ENCODE peak calls at places on chromosomes 5 and 9, in eight cellular contexts. O, T, H, B, L, A, X and N are unnamed samples.

GRCh38 chr5:59123595-59124561 is 541.0 kb downstream of the RAB3C start:
- DNase-seq in O (no peak), T (no peak), H (peak; percentile 41), B (no peak), L (no peak), A (no peak), X (no peak), N (no peak)

GRCh38 chr5:29016067-29016466 is 1977.7 kb upstream of the CDH9 start:
- DNase-seq in O (no peak), T (peak; percentile 32), H (no peak), B (no peak), L (no peak), A (no peak), X (no peak), N (no peak)

GRCh38 chr9:136374183-136374575 is 710 bp upstream of the CARD9 start:
- DNase-seq in O (no peak), T (no peak), H (no peak), B (no peak), L (no peak), A (no peak), X (no peak), N (no peak)

GRCh38 chr9:18361621-18362020 is 112.3 kb upstream of the ADAMTSL1 start:
- DNase-seq in O (no peak), T (no peak), H (no peak), B (no peak), L (no peak), A (no peak), X (no peak), N (no peak)

GRCh38 chr9:70093944-70094343 is 50.3 kb downstream of the MAMDC2 start:
- DNase-seq in O (no peak), T (peak; percentile 91), H (no peak), B (peak; percentile 39), L (no peak), A (no peak), X (no peak), N (no peak)

GRCh38 chr5:153753645-153754432 is 263.4 kb downstream of the GRIA1 start:
- DNase-seq in O (peak; percentile 48), T (no peak), H (no peak), B (no peak), L (no peak), A (no peak), X (no peak), N (no peak)

GRCh38 chr9:7216004-7216821 is 458.4 kb downstream of the KDM4C start:
- DNase-seq in O (peak; percentile 22), T (peak; percentile 49), H (peak; percentile 7), B (peak; percentile 27), L (no peak), A (no peak), X (peak; percentile 13), N (no peak)

GRCh38 chr9:98798254-98798653 is 1.9 kb upstream of the ANKS6 start:
- DNase-seq in O (no peak), T (no peak), H (no peak), B (no peak), L (no peak), A (no peak), X (no peak), N (no peak)

GRCh38 chr5:72511371-72512178 is 4.4 kb upstream of the ZNF366 start:
- DNase-seq in O (peak; percentile 90), T (no peak), H (peak; percentile 59), B (peak; percentile 60), L (peak; percentile 67), A (no peak), X (no peak), N (no peak)

GRCh38 chr5:110323832-110324231 is 402.6 kb downstream of the TMEM232 start:
- DNase-seq in O (no peak), T (no peak), H (no peak), B (no peak), L (no peak), A (no peak), X (no peak), N (no peak)
- H3K4me3 ChIP-seq in O (no peak overlapping the region), T (no peak overlapping the region), H (no peak overlapping the region), B (no peak overlapping the region), L (no peak overlapping the region), A (no peak overlapping the region), X (no peak overlapping the region), N (no peak overlapping the region)

DNA sequence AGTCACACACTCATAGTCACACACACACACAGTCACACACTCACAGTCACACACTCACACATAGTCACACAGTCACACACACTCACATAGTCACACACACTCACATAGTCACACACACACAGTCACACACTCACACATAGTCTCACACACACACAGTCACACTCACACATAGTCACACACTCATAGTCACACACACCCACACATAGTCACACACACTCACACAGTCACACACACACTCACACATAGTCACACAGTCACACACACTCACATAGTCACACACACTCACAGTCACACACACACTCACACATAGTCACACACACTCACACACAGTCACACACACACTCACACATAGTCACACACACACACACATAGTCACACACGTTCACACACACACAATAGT is 4.1 kb downstream of the OLFM1 start:
- DNase-seq in O (no peak), T (no peak), H (no peak), B (no peak), L (no peak), A (no peak), X (no peak), N (no peak)
- TF ChIP-seq CTCF in O (no peak), T (no peak), H (no peak), B (no peak), L (no peak), A (no peak), X (no peak), N (no peak)

GRCh38 chr5:61328791-61329617 is 3.1 kb upstream of the ZSWIM6 start:
- DNase-seq in O (no peak), T (no peak), H (no peak), B (no peak), L (peak; percentile 25), A (no peak), X (no peak), N (no peak)
- H3K4me3 ChIP-seq in O (no peak overlapping the region), T (peak overlapping the region; percentile 97), H (peak overlapping the region; percentile 20), B (no peak overlapping the region), L (no peak overlapping the region), A (no peak overlapping the region), X (no peak overlapping the region), N (no peak overlapping the region)

GRCh38 chr9:13596383-13596970 is 317.0 kb upstream of the MPDZ start:
- DNase-seq in O (no peak), T (no peak), H (no peak), B (no peak), L (no peak), A (no peak), X (no peak), N (no peak)
- TF ChIP-seq CTCF in O (no peak), T (no peak), H (no peak), B (no peak), L (no peak), A (no peak), X (no peak), N (no peak)

GRCh38 chr5:78604693-78605092 is 43.9 kb downstream of the LHFPL2 start:
- DNase-seq in O (no peak), T (no peak), H (no peak), B (no peak), L (no peak), A (no peak), X (peak; percentile 76), N (no peak)
- H3K4me3 ChIP-seq in O (no peak overlapping the region), T (no peak overlapping the region), H (no peak overlapping the region), B (no peak overlapping the region), L (no peak overlapping the region), A (no peak overlapping the region), X (no peak overlapping the region), N (no peak overlapping the region)

GRCh38 chr5:39580702-39581498 is 156.1 kb upstream of the DAB2 start:
- DNase-seq in O (peak; percentile 45), T (no peak), H (peak; percentile 37), B (peak; percentile 52), L (peak; percentile 28), A (no peak), X (no peak), N (no peak)

GRCh38 chr5:39584921-39585320 is 160.1 kb upstream of the DAB2 start:
- DNase-seq in O (peak; percentile 77), T (no peak), H (peak; percentile 21), B (peak; percentile 23), L (peak; percentile 6), A (no peak), X (no peak), N (no peak)

GRCh38 chr5:39579750-39580149 is 155.0 kb upstream of the DAB2 start:
- DNase-seq in O (no peak), T (no peak), H (no peak), B (no peak), L (no peak), A (no peak), X (no peak), N (no peak)

DNA sequence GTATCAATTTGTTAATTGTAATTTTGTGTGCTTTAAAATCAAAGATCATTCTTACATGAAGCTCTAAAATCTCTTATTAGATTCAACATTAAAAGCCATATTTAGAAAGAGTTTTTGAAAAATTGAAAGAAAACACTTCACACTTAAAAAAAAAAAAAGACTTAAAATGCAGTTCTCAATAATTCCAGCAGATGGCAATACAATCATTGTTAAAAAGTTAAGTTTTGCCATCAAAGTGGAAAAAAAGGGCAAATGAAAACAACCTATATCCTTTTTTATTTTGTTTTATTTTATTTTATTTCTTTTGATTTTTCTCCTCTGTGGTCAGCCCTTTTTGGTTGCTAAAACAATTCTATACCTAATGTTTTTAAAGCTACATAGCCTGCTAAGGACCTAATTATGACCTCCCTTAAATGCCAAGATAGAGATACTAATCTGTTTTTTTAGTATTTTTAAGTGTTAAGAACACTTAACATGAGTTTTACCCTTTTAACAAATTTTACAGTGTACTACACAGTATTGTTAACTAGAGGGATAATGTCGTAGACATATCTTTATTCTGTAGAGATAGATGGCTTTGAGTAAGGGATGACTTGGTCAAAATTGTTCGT is 154.2 kb upstream of the DAB2 start:
- DNase-seq in O (peak; percentile 17), T (no peak), H (peak; percentile 49), B (peak; percentile 55), L (peak; percentile 38), A (peak; percentile 18), X (no peak), N (no peak)
- TF ChIP-seq CTCF in O (peak; percentile 35), T (peak; percentile 92), H (peak; percentile 61), B (peak; percentile 31), L (peak; percentile 18), A (peak; percentile 19), X (no peak), N (peak; percentile 45)